ENCODE peak calls at places on chromosome 18, in nine cellular contexts. One of them, this sample, is unnamed.
A peak's percentile ranks its signal among the peaks of the same experiment; 100 is the strongest.

GRCh38 chr18:55185391-55185790 is 226.1 kb upstream of the CCDC68 start:
- DNase-seq in suprapubic skin: no peak
- DNase-seq in progenitor cell of endocrine pancreas: no peak
- DNase-seq in stimulated activated CD4-positive, alpha-beta T cell treated with anti-CD3 and anti-CD28 coated beads, Interleukin-1b, Interleukin-23, amount 100 ng/mL, for 4 hours: no peak
- DNase-seq in GM04503: no peak
- DNase-seq in left colon: no peak
- DNase-seq in GM19239: no peak
- DNase-seq in NCI-H2081: no peak
- DNase-seq in fibroblast of gingiva: no peak
- DNase-seq in this sample: no peak

GRCh38 chr18:74256190-74256589 is 35.6 kb downstream of the CYB5A start:
- DNase-seq in suprapubic skin: no peak
- DNase-seq in progenitor cell of endocrine pancreas: no peak
- DNase-seq in stimulated activated CD4-positive, alpha-beta T cell treated with anti-CD3 and anti-CD28 coated beads, Interleukin-1b, Interleukin-23, amount 100 ng/mL, for 4 hours: no peak
- DNase-seq in GM04503: no peak
- DNase-seq in left colon: no peak
- DNase-seq in GM19239: no peak
- DNase-seq in NCI-H2081: no peak
- DNase-seq in fibroblast of gingiva: no peak
- DNase-seq in this sample: no peak

GRCh38 chr18:69968073-69968472 is 20.4 kb upstream of the CD226 start:
- DNase-seq in suprapubic skin: no peak
- DNase-seq in progenitor cell of endocrine pancreas: no peak
- DNase-seq in stimulated activated CD4-positive, alpha-beta T cell treated with anti-CD3 and anti-CD28 coated beads, Interleukin-1b, Interleukin-23, amount 100 ng/mL, for 4 hours: no peak
- DNase-seq in GM04503: no peak
- DNase-seq in left colon: no peak
- DNase-seq in GM19239: no peak
- DNase-seq in NCI-H2081: peak; percentile 74
- DNase-seq in fibroblast of gingiva: no peak
- DNase-seq in this sample: no peak

GRCh38 chr18:58991127-58991798 is 126.6 kb downstream of the ZNF532 start:
- DNase-seq in suprapubic skin: no peak
- DNase-seq in progenitor cell of endocrine pancreas: no peak
- DNase-seq in stimulated activated CD4-positive, alpha-beta T cell treated with anti-CD3 and anti-CD28 coated beads, Interleukin-1b, Interleukin-23, amount 100 ng/mL, for 4 hours: no peak
- DNase-seq in GM04503: no peak
- DNase-seq in left colon: no peak
- DNase-seq in GM19239: no peak
- DNase-seq in NCI-H2081: no peak
- DNase-seq in fibroblast of gingiva: no peak
- DNase-seq in this sample: no peak

GRCh38 chr18:13611058-13611615 is 115.2 kb downstream of the FAM210A start:
- DNase-seq in suprapubic skin: no peak
- DNase-seq in progenitor cell of endocrine pancreas: no peak
- DNase-seq in stimulated activated CD4-positive, alpha-beta T cell treated with anti-CD3 and anti-CD28 coated beads, Interleukin-1b, Interleukin-23, amount 100 ng/mL, for 4 hours: no peak
- DNase-seq in GM04503: peak; percentile 21
- DNase-seq in left colon: no peak
- DNase-seq in GM19239: no peak
- DNase-seq in NCI-H2081: peak; percentile 55
- DNase-seq in fibroblast of gingiva: peak; percentile 52
- DNase-seq in this sample: peak; percentile 43

GRCh38 chr18:2918761-2919550 is 72.2 kb downstream of the EMILIN2 start:
- DNase-seq in suprapubic skin: no peak
- DNase-seq in progenitor cell of endocrine pancreas: no peak
- DNase-seq in stimulated activated CD4-positive, alpha-beta T cell treated with anti-CD3 and anti-CD28 coated beads, Interleukin-1b, Interleukin-23, amount 100 ng/mL, for 4 hours: no peak
- DNase-seq in GM04503: no peak
- DNase-seq in left colon: no peak
- DNase-seq in GM19239: no peak
- DNase-seq in NCI-H2081: no peak
- DNase-seq in fibroblast of gingiva: no peak
- DNase-seq in this sample: no peak

GRCh38 chr18:70419526-70419925 is 130.7 kb downstream of the SOCS6 start:
- DNase-seq in suprapubic skin: no peak
- DNase-seq in progenitor cell of endocrine pancreas: no peak
- DNase-seq in stimulated activated CD4-positive, alpha-beta T cell treated with anti-CD3 and anti-CD28 coated beads, Interleukin-1b, Interleukin-23, amount 100 ng/mL, for 4 hours: no peak
- DNase-seq in GM04503: no peak
- DNase-seq in left colon: no peak
- DNase-seq in GM19239: no peak
- DNase-seq in NCI-H2081: no peak
- DNase-seq in fibroblast of gingiva: no peak
- DNase-seq in this sample: no peak

GRCh38 chr18:46338213-46338612 is 234.0 kb downstream of the HAUS1 start:
- DNase-seq in suprapubic skin: no peak
- DNase-seq in progenitor cell of endocrine pancreas: no peak
- DNase-seq in stimulated activated CD4-positive, alpha-beta T cell treated with anti-CD3 and anti-CD28 coated beads, Interleukin-1b, Interleukin-23, amount 100 ng/mL, for 4 hours: no peak
- DNase-seq in GM04503: no peak
- DNase-seq in left colon: no peak
- DNase-seq in GM19239: no peak
- DNase-seq in NCI-H2081: peak; percentile 42
- DNase-seq in fibroblast of gingiva: no peak
- DNase-seq in this sample: no peak

GRCh38 chr18:61352611-61353010 is 19.4 kb downstream of the CDH20 start:
- DNase-seq in suprapubic skin: no peak
- DNase-seq in progenitor cell of endocrine pancreas: no peak
- DNase-seq in stimulated activated CD4-positive, alpha-beta T cell treated with anti-CD3 and anti-CD28 coated beads, Interleukin-1b, Interleukin-23, amount 100 ng/mL, for 4 hours: no peak
- DNase-seq in GM04503: no peak
- DNase-seq in left colon: no peak
- DNase-seq in GM19239: no peak
- DNase-seq in NCI-H2081: no peak
- DNase-seq in fibroblast of gingiva: peak; percentile 59
- DNase-seq in this sample: no peak

GRCh38 chr18:69064063-69064462 is 266.2 kb downstream of the CCDC102B start:
- DNase-seq in suprapubic skin: no peak
- DNase-seq in progenitor cell of endocrine pancreas: no peak
- DNase-seq in stimulated activated CD4-positive, alpha-beta T cell treated with anti-CD3 and anti-CD28 coated beads, Interleukin-1b, Interleukin-23, amount 100 ng/mL, for 4 hours: no peak
- DNase-seq in GM04503: no peak
- DNase-seq in left colon: no peak
- DNase-seq in GM19239: no peak
- DNase-seq in NCI-H2081: no peak
- DNase-seq in fibroblast of gingiva: no peak
- DNase-seq in this sample: no peak

GRCh38 chr18:72940509-72940908 is 72.7 kb upstream of the NETO1 start:
- DNase-seq in suprapubic skin: no peak
- DNase-seq in progenitor cell of endocrine pancreas: no peak
- DNase-seq in stimulated activated CD4-positive, alpha-beta T cell treated with anti-CD3 and anti-CD28 coated beads, Interleukin-1b, Interleukin-23, amount 100 ng/mL, for 4 hours: no peak
- DNase-seq in GM04503: no peak
- DNase-seq in left colon: no peak
- DNase-seq in GM19239: no peak
- DNase-seq in NCI-H2081: no peak
- DNase-seq in fibroblast of gingiva: no peak
- DNase-seq in this sample: no peak

GRCh38 chr18:48074929-48075706 is 144.7 kb upstream of the SMAD2 start:
- DNase-seq in suprapubic skin: no peak
- DNase-seq in progenitor cell of endocrine pancreas: no peak
- DNase-seq in stimulated activated CD4-positive, alpha-beta T cell treated with anti-CD3 and anti-CD28 coated beads, Interleukin-1b, Interleukin-23, amount 100 ng/mL, for 4 hours: no peak
- DNase-seq in GM04503: no peak
- DNase-seq in left colon: peak; percentile 19
- DNase-seq in GM19239: no peak
- DNase-seq in NCI-H2081: no peak
- DNase-seq in fibroblast of gingiva: no peak
- DNase-seq in this sample: no peak

GRCh38 chr18:13359195-13359594 is 140.6 kb downstream of the LDLRAD4 start:
- DNase-seq in suprapubic skin: no peak
- DNase-seq in progenitor cell of endocrine pancreas: no peak
- DNase-seq in stimulated activated CD4-positive, alpha-beta T cell treated with anti-CD3 and anti-CD28 coated beads, Interleukin-1b, Interleukin-23, amount 100 ng/mL, for 4 hours: no peak
- DNase-seq in GM04503: no peak
- DNase-seq in left colon: no peak
- DNase-seq in GM19239: no peak
- DNase-seq in NCI-H2081: no peak
- DNase-seq in fibroblast of gingiva: no peak
- DNase-seq in this sample: no peak

GRCh38 chr18:13377496-13377895 is 158.9 kb downstream of the LDLRAD4 start:
- DNase-seq in suprapubic skin: peak; percentile 58
- DNase-seq in progenitor cell of endocrine pancreas: no peak
- DNase-seq in stimulated activated CD4-positive, alpha-beta T cell treated with anti-CD3 and anti-CD28 coated beads, Interleukin-1b, Interleukin-23, amount 100 ng/mL, for 4 hours: no peak
- DNase-seq in GM04503: no peak
- DNase-seq in left colon: no peak
- DNase-seq in GM19239: no peak
- DNase-seq in NCI-H2081: no peak
- DNase-seq in fibroblast of gingiva: no peak
- DNase-seq in this sample: peak; percentile 15

This sample was measured in KBM-7.